ENCODE peak calls at places on chromosome 6, in four cellular contexts. One of them, this sample, is unnamed.

GRCh38 chr6:93418448-93419303 is 683 bp downstream of the EPHA7 start:
- DNase-seq in suprapubic skin: peak; percentile 54
- DNase-seq in gastrocnemius medialis: no peak
- DNase-seq in tibial nerve: no peak
- DNase-seq in this sample: peak; percentile 40

GRCh38 chr6:157800420-157801237 is 22.4 kb upstream of the SNX9 start:
- DNase-seq in tibial nerve: no peak
- DNase-seq in suprapubic skin: no peak
- DNase-seq in gastrocnemius medialis: no peak
- DNase-seq in this sample: no peak

GRCh38 chr6:83185096-83185495 is 8.0 kb downstream of the PGM3 start:
- DNase-seq in suprapubic skin: no peak
- DNase-seq in tibial nerve: no peak
- DNase-seq in gastrocnemius medialis: no peak
- DNase-seq in this sample: no peak

GRCh38 chr6:98847767-98848538 is 13.6 kb downstream of the POU3F2 start:
- DNase-seq in gastrocnemius medialis: no peak
- DNase-seq in suprapubic skin: no peak
- DNase-seq in tibial nerve: no peak
- DNase-seq in this sample: no peak

GRCh38 chr6:114342826-114343781 is at the start of gene HS3ST5:
- DNase-seq in suprapubic skin: peak; percentile 51
- DNase-seq in gastrocnemius medialis: no peak
- DNase-seq in tibial nerve: no peak
- DNase-seq in this sample: no peak

GRCh38 chr6:16854986-16855385 is 93.7 kb upstream of the ATXN1 start:
- DNase-seq in suprapubic skin: no peak
- DNase-seq in gastrocnemius medialis: no peak
- DNase-seq in tibial nerve: no peak
- DNase-seq in this sample: no peak

GRCh38 chr6:95846652-95847051 is 169.1 kb upstream of the FUT9 start:
- DNase-seq in gastrocnemius medialis: no peak
- DNase-seq in suprapubic skin: no peak
- DNase-seq in tibial nerve: no peak
- DNase-seq in this sample: no peak

GRCh38 chr6:49556429-49556837 is 6.0 kb downstream of the C6orf141 start:
- DNase-seq in gastrocnemius medialis: no peak
- DNase-seq in tibial nerve: no peak
- DNase-seq in suprapubic skin: no peak
- DNase-seq in this sample: no peak

GRCh38 chr6:98947411-98948292 is at the start of gene FBXL4:
- DNase-seq in suprapubic skin: peak; percentile 85
- DNase-seq in tibial nerve: peak; percentile 52
- DNase-seq in gastrocnemius medialis: peak; percentile 73
- DNase-seq in this sample: peak; percentile 68

GRCh38 chr6:26251354-26252081 is 113.5 kb upstream of the BTN3A2 start:
- DNase-seq in tibial nerve: peak; percentile 16
- DNase-seq in suprapubic skin: no peak
- DNase-seq in gastrocnemius medialis: no peak
- DNase-seq in this sample: peak; percentile 58

GRCh38 chr6:49805246-49805645 is 18.2 kb upstream of the PGK2 start:
- DNase-seq in suprapubic skin: no peak
- DNase-seq in tibial nerve: no peak
- DNase-seq in gastrocnemius medialis: no peak
- DNase-seq in this sample: no peak

GRCh38 chr6:12709116-12709515 is 7.5 kb upstream of the PHACTR1 start:
- DNase-seq in suprapubic skin: no peak
- DNase-seq in gastrocnemius medialis: no peak
- DNase-seq in tibial nerve: no peak
- DNase-seq in this sample: no peak

GRCh38 chr6:168415149-168415992 is 25.6 kb upstream of the SMOC2 start:
- DNase-seq in suprapubic skin: no peak
- DNase-seq in gastrocnemius medialis: no peak
- DNase-seq in tibial nerve: peak; percentile 27
- DNase-seq in this sample: no peak

GRCh38 chr6:137799950-137800568 is 67.0 kb upstream of the TNFAIP3 start:
- DNase-seq in tibial nerve: peak; percentile 91
- DNase-seq in gastrocnemius medialis: no peak
- DNase-seq in suprapubic skin: no peak
- DNase-seq in this sample: peak; percentile 57

GRCh38 chr6:169319561-169319960 is 65.9 kb upstream of the THBS2 start:
- DNase-seq in suprapubic skin: no peak
- DNase-seq in gastrocnemius medialis: no peak
- DNase-seq in tibial nerve: no peak
- DNase-seq in this sample: no peak

GRCh38 chr6:45423901-45424627 is 46.3 kb upstream of the SUPT3H start:
- DNase-seq in tibial nerve: no peak
- DNase-seq in suprapubic skin: no peak
- DNase-seq in gastrocnemius medialis: no peak
- DNase-seq in this sample: peak; percentile 23

GRCh38 chr6:105553174-105553573 is 150.3 kb upstream of the PREP start:
- DNase-seq in suprapubic skin: no peak
- DNase-seq in tibial nerve: no peak
- DNase-seq in gastrocnemius medialis: no peak
- DNase-seq in this sample: peak; percentile 43

GRCh38 chr6:142918339-142919042 is 26.5 kb downstream of the HIVEP2 start:
- DNase-seq in suprapubic skin: no peak
- DNase-seq in gastrocnemius medialis: no peak
- DNase-seq in tibial nerve: no peak
- DNase-seq in this sample: no peak

GRCh38 chr6:19180348-19181073 is 656.7 kb upstream of the ID4 start:
- DNase-seq in suprapubic skin: peak; percentile 88
- DNase-seq in gastrocnemius medialis: peak; percentile 55
- DNase-seq in tibial nerve: peak; percentile 70
- DNase-seq in this sample: peak; percentile 8

GRCh38 chr6:167956983-167957492 is 40.4 kb upstream of the KIF25 start:
- DNase-seq in gastrocnemius medialis: no peak
- DNase-seq in tibial nerve: no peak
- DNase-seq in suprapubic skin: no peak
- DNase-seq in this sample: no peak

GRCh38 chr6:126721581-126722145 is 381.7 kb downstream of the CENPW start:
- DNase-seq in suprapubic skin: no peak
- DNase-seq in gastrocnemius medialis: no peak
- DNase-seq in tibial nerve: no peak
- DNase-seq in this sample: no peak

GRCh38 chr6:119108076-119108475 is 29.6 kb upstream of the FAM184A start:
- DNase-seq in gastrocnemius medialis: no peak
- DNase-seq in suprapubic skin: no peak
- DNase-seq in tibial nerve: no peak
- DNase-seq in this sample: no peak

GRCh38 chr6:137266032-137266586 is 46.9 kb upstream of the IFNGR1 start:
- DNase-seq in gastrocnemius medialis: no peak
- DNase-seq in suprapubic skin: no peak
- DNase-seq in tibial nerve: no peak
- DNase-seq in this sample: no peak

GRCh38 chr6:64012351-64013060 is 376.9 kb downstream of the PHF3 start:
- DNase-seq in gastrocnemius medialis: no peak
- DNase-seq in suprapubic skin: no peak
- DNase-seq in tibial nerve: peak; percentile 7
- DNase-seq in this sample: no peak

GRCh38 chr6:169723200-169723909 is 945 bp downstream of the PHF10 start:
- DNase-seq in gastrocnemius medialis: peak; percentile 61
- DNase-seq in suprapubic skin: peak; percentile 91
- DNase-seq in tibial nerve: peak; percentile 55
- DNase-seq in this sample: peak; percentile 73

GRCh38 chr6:73308712-73309533 is 45.2 kb downstream of the DPPA5 start:
- DNase-seq in suprapubic skin: no peak
- DNase-seq in gastrocnemius medialis: no peak
- DNase-seq in tibial nerve: no peak
- DNase-seq in this sample: no peak

GRCh38 chr6:2630362-2630761 is 120.4 kb downstream of the MYLK4 start:
- DNase-seq in suprapubic skin: no peak
- DNase-seq in gastrocnemius medialis: no peak
- DNase-seq in tibial nerve: peak; percentile 32
- DNase-seq in this sample: no peak

GRCh38 chr6:48747040-48747439 is 636.0 kb upstream of the PTCHD4 start:
- DNase-seq in tibial nerve: no peak
- DNase-seq in gastrocnemius medialis: no peak
- DNase-seq in suprapubic skin: no peak
- DNase-seq in this sample: no peak

GRCh38 chr6:139135578-139136545 is 982 bp downstream of the HECA start:
- DNase-seq in suprapubic skin: peak; percentile 84
- DNase-seq in gastrocnemius medialis: peak; percentile 29
- DNase-seq in tibial nerve: no peak
- DNase-seq in this sample: peak; percentile 41

GRCh38 chr6:12935637-12936036 is 219.1 kb downstream of the PHACTR1 start:
- DNase-seq in tibial nerve: no peak
- DNase-seq in gastrocnemius medialis: no peak
- DNase-seq in suprapubic skin: no peak
- DNase-seq in this sample: no peak

GRCh38 chr6:10626154-10626741 is 68.2 kb downstream of the C6orf52 start:
- DNase-seq in tibial nerve: no peak
- DNase-seq in suprapubic skin: no peak
- DNase-seq in gastrocnemius medialis: no peak
- DNase-seq in this sample: no peak

GRCh38 chr6:166382500-166382932 is 224 bp downstream of the MPC1 start:
- DNase-seq in tibial nerve: no peak
- DNase-seq in gastrocnemius medialis: no peak
- DNase-seq in suprapubic skin: no peak
- DNase-seq in this sample: no peak

GRCh38 chr6:166382933-166383816 is at the start of gene MPC1:
- DNase-seq in gastrocnemius medialis: peak; percentile 92
- DNase-seq in tibial nerve: peak; percentile 91
- DNase-seq in suprapubic skin: peak; percentile 96
- DNase-seq in this sample: peak; percentile 96

GRCh38 chr6:166381381-166381732 is 1.4 kb downstream of the MPC1 start:
- DNase-seq in suprapubic skin: no peak
- DNase-seq in tibial nerve: no peak
- DNase-seq in gastrocnemius medialis: no peak
- DNase-seq in this sample: no peak

GRCh38 chr6:166379800-166380199 is 2.9 kb downstream of the MPC1 start:
- DNase-seq in tibial nerve: peak; percentile 21
- DNase-seq in suprapubic skin: no peak
- DNase-seq in gastrocnemius medialis: peak; percentile 44
- DNase-seq in this sample: no peak

GRCh38 chr6:166381733-166382499 is 824 bp downstream of the MPC1 start:
- DNase-seq in gastrocnemius medialis: peak; percentile 72
- DNase-seq in suprapubic skin: peak; percentile 76
- DNase-seq in tibial nerve: peak; percentile 41
- DNase-seq in this sample: peak; percentile 82
- TF ChIP-seq POLR2A in gastrocnemius medialis: peak; percentile 34
- TF ChIP-seq POLR2A in suprapubic skin: no peak
- TF ChIP-seq POLR2A in tibial nerve: no peak
- TF ChIP-seq POLR2A in this sample: peak; percentile 39

GRCh38 chr6:34586327-34587040 is 30.4 kb upstream of the SPDEF start:
- DNase-seq in tibial nerve: no peak
- DNase-seq in suprapubic skin: no peak
- DNase-seq in gastrocnemius medialis: no peak
- DNase-seq in this sample: no peak
- H3K27ac ChIP-seq in tibial nerve: no peak overlapping the region
- H3K27ac ChIP-seq in suprapubic skin: no peak overlapping the region
- H3K27ac ChIP-seq in gastrocnemius medialis: no peak overlapping the region
- H3K27ac ChIP-seq in this sample: no peak overlapping the region

GRCh38 chr6:43782764-43783513 is 12.9 kb downstream of the VEGFA start:
- DNase-seq in gastrocnemius medialis: no peak
- DNase-seq in suprapubic skin: no peak
- DNase-seq in tibial nerve: no peak
- DNase-seq in this sample: no peak
- TF ChIP-seq POLR2A in gastrocnemius medialis: no peak
- TF ChIP-seq POLR2A in suprapubic skin: no peak
- TF ChIP-seq POLR2A in tibial nerve: no peak
- TF ChIP-seq POLR2A in this sample: no peak

DNA sequence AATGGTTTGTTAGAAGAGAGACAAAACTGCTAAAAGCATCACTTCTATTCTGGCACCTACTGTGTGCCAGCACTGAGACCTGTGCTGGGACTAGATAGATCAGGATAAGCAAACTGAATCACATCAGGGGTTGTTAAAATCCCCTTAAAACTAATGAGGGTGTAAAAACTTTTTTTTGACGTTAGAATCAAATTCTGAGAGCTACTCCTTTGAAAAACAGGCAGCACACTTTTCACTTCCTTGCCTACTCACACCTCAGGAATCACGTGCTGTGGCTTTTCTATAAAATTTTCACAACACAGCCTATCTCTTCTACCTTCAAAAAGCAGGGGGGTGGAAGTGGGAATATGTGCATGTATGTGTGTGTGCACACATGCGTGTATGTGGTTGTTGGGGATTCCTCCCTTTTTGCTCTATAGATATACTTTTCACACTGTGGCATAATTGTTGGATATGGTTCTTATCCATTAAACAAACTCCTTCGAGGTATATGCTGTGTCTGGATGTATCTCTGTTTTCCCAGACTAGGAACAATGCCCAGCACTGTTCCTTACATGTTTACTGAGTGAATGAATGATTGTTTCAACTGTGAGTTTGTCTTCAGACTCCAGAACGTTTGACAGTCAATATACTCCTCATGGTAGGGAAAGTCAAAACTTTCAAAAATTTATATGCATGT is 105.4 kb downstream of the FYN start:
- DNase-seq in suprapubic skin: no peak
- DNase-seq in gastrocnemius medialis: no peak
- DNase-seq in tibial nerve: no peak
- DNase-seq in this sample: no peak
- H3K27ac ChIP-seq in suprapubic skin: no peak overlapping the region
- H3K27ac ChIP-seq in gastrocnemius medialis: no peak overlapping the region
- H3K27ac ChIP-seq in tibial nerve: no peak overlapping the region
- H3K27ac ChIP-seq in this sample: no peak overlapping the region

DNA sequence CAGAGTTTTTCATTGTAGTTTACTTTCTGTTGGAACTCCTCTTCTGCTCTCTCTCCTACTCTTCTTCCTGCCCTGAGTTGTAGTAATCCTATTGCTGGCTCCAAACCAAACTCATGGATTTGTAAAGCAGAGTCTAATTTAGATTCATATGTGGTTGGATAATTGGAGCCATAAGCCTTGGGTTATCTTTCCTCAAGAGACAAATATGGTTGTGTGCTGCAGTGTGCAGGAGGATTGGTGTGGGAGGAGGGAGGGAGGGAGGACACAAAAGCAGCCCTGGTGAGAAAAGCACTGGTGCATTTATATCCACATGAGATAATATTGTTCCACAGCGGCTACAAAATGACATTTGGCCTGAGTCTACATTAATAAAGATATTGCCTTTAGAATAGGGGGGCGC is 4.2 kb downstream of the HLA-G start:
- DNase-seq in suprapubic skin: no peak
- DNase-seq in gastrocnemius medialis: no peak
- DNase-seq in tibial nerve: no peak
- DNase-seq in this sample: no peak
- TF ChIP-seq POLR2A in suprapubic skin: no peak
- TF ChIP-seq POLR2A in gastrocnemius medialis: no peak
- TF ChIP-seq POLR2A in tibial nerve: no peak
- TF ChIP-seq POLR2A in this sample: no peak

DNA sequence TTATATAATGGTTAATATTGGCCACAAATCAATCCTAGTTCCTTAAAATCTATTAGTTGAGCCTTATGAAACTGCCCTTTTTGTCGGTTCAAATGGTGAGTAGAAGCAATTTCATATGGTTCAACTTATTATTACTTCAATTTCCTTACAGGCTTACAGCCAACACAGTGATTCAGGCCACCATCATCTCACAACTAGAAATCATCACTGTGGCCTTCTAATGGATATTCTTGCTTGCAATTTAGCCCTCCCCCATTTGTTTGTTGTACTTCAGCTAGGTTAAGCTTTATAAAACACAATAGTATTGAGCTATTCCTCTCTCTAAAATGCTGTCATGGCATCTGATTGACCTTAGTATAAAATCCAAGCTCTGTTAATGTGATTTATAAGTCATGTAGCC is 36.5 kb downstream of the LAMA2 start:
- DNase-seq in gastrocnemius medialis: no peak
- DNase-seq in suprapubic skin: no peak
- DNase-seq in tibial nerve: no peak
- DNase-seq in this sample: no peak
- H3K27ac ChIP-seq in gastrocnemius medialis: no peak overlapping the region
- H3K27ac ChIP-seq in suprapubic skin: no peak overlapping the region
- H3K27ac ChIP-seq in tibial nerve: no peak overlapping the region
- H3K27ac ChIP-seq in this sample: no peak overlapping the region